ENCODE peak calls at places on chromosomes 4 and X, in ten cellular contexts. R, F, G, Z, C, J, N, Q, I and A are unnamed samples.
A peak's percentile ranks its signal among the peaks of the same experiment; 100 is the strongest.

GRCh38 chr4:168605411-168605810 is 108.6 kb downstream of the PALLD start:
- DNase-seq in G (no peak), C (no peak), J (no peak), Q (no peak), N (no peak), F (no peak), Z (peak; percentile 61), R (no peak), I (peak; percentile 53), A (no peak)

GRCh38 chr4:145957307-145957706 is 18.7 kb upstream of the ZNF827 start:
- DNase-seq in I (no peak), J (no peak), Z (peak; percentile 56), F (no peak), C (no peak), R (no peak), Q (no peak), N (no peak), G (no peak), A (no peak)

GRCh38 chrX:331772-332495 is 13.3 kb upstream of the GTPBP6 start:
- DNase-seq in R (no peak), Q (no peak), G (no peak), C (no peak), J (no peak), F (no peak), I (no peak), N (peak; percentile 15), Z (no peak), A (peak; percentile 66)

GRCh38 chr4:101621120-101621519 is 169.4 kb upstream of the BANK1 start:
- DNase-seq in Z (peak; percentile 53), I (no peak), C (no peak), F (no peak), N (no peak), R (no peak), G (no peak), J (no peak), Q (no peak), A (no peak)

GRCh38 chr4:15262396-15262795 is 165.4 kb upstream of the C1QTNF7 start:
- DNase-seq in J (no peak), N (no peak), Q (no peak), F (no peak), R (no peak), I (peak; percentile 73), C (no peak), G (no peak), Z (no peak), A (no peak)

GRCh38 chr4:184937745-184938144 is 80.5 kb upstream of the HELT start:
- DNase-seq in R (no peak), G (no peak), J (no peak), F (no peak), Z (no peak), C (peak; percentile 63), Q (peak; percentile 63), N (no peak), I (no peak), A (no peak)

GRCh38 chr4:7367894-7368293 is 66.8 kb downstream of the PSAPL1 start:
- DNase-seq in F (no peak), Z (no peak), N (no peak), C (no peak), J (no peak), G (no peak), Q (peak; percentile 67), R (no peak), I (no peak), A (no peak)

GRCh38 chrX:143580266-143580665 is 55.6 kb downstream of the SLITRK4 start:
- DNase-seq in I (no peak), G (no peak), C (no peak), N (no peak), J (peak; percentile 2), R (no peak), Z (peak; percentile 90), F (no peak), Q (no peak), A (no peak)

GRCh38 chrX:137405449-137406140 is 160.3 kb upstream of the ZIC3 start:
- DNase-seq in Z (no peak), Q (no peak), C (no peak), N (no peak), I (no peak), G (no peak), J (no peak), F (no peak), R (no peak), A (peak; percentile 49)

GRCh38 chrX:420496-421223 is 34.0 kb upstream of the PPP2R3B start:
- DNase-seq in Z (no peak), Q (no peak), I (no peak), C (no peak), J (no peak), N (peak; percentile 1), G (no peak), F (no peak), R (no peak), A (peak; percentile 47)

GRCh38 chrX:143171703-143172102 is 146.0 kb downstream of the SPANXN4 start:
- DNase-seq in F (no peak), N (no peak), R (no peak), Q (no peak), G (no peak), Z (no peak), J (no peak), C (no peak), I (no peak), A (no peak)

GRCh38 chr4:147096667-147097604 is 151.3 kb upstream of the TTC29 start:
- DNase-seq in N (no peak), I (peak; percentile 62), Q (no peak), G (no peak), J (no peak), R (peak; percentile 35), F (no peak), C (no peak), Z (peak; percentile 82), A (no peak)

GRCh38 chr4:138035781-138036258 is 206.3 kb downstream of the SLC7A11 start:
- DNase-seq in Q (peak; percentile 21), Z (peak; percentile 79), C (peak; percentile 11), N (no peak), R (peak; percentile 59), G (no peak), I (peak; percentile 71), F (no peak), J (peak; percentile 31), A (no peak)

GRCh38 chr4:151649461-151649860 is 111.3 kb downstream of the GATB start:
- DNase-seq in N (no peak), Q (no peak), J (no peak), Z (no peak), R (no peak), F (no peak), C (no peak), I (no peak), G (no peak), A (no peak)
- TF ChIP-seq CTCF in N (no peak), Q (no peak), J (no peak), Z (no peak), R (no peak), F (no peak), C (no peak), I (no peak), G (no peak), A (no peak)

GRCh38 chr4:107098403-107098802 is 62.3 kb upstream of the DKK2 start:
- DNase-seq in F (no peak), N (no peak), C (no peak), Q (peak; percentile 83), J (no peak), I (peak; percentile 15), R (no peak), Z (no peak), G (no peak), A (no peak)

GRCh38 chr4:107094976-107095375 is 58.9 kb upstream of the DKK2 start:
- DNase-seq in N (no peak), J (no peak), I (no peak), Z (peak; percentile 33), G (no peak), F (no peak), R (no peak), Q (peak; percentile 61), C (no peak), A (no peak)

GRCh38 chr4:107094332-107094731 is 58.2 kb upstream of the DKK2 start:
- DNase-seq in Z (peak; percentile 38), Q (no peak), C (no peak), G (no peak), N (no peak), J (no peak), R (no peak), F (no peak), I (peak; percentile 51), A (no peak)
- TF ChIP-seq CTCF in Z (peak; percentile 39), Q (peak; percentile 69), C (peak; percentile 48), G (no peak), N (no peak), J (no peak), R (peak; percentile 22), F (no peak), I (peak; percentile 71), A (no peak)

GRCh38 chr4:79576480-79576803 is 168.4 kb upstream of the GK2 start:
- DNase-seq in Q (peak; percentile 66), C (peak; percentile 56), G (no peak), Z (peak; percentile 68), I (peak; percentile 52), J (peak; percentile 13), R (no peak), F (no peak), N (no peak), A (no peak)
- TF ChIP-seq CTCF in Q (peak; percentile 67), C (peak; percentile 77), G (peak; percentile 23), Z (peak; percentile 65), I (peak; percentile 61), J (no peak), R (peak; percentile 45), F (no peak), N (peak; percentile 63), A (no peak)

GRCh38 chr4:111792592-111792991 is 352.7 kb upstream of the FAM241A start:
- DNase-seq in F (no peak), J (no peak), Q (no peak), C (no peak), I (no peak), G (no peak), N (no peak), R (no peak), Z (no peak), A (no peak)

GRCh38 chr4:111789901-111790640 is 355.2 kb upstream of the FAM241A start:
- DNase-seq in R (no peak), I (no peak), N (no peak), Q (no peak), C (no peak), G (no peak), J (no peak), Z (no peak), F (no peak), A (no peak)

GRCh38 chr4:111793686-111794085 is 351.6 kb upstream of the FAM241A start:
- DNase-seq in I (no peak), F (no peak), Q (no peak), C (no peak), Z (no peak), N (no peak), G (no peak), R (no peak), J (no peak), A (no peak)

DNA sequence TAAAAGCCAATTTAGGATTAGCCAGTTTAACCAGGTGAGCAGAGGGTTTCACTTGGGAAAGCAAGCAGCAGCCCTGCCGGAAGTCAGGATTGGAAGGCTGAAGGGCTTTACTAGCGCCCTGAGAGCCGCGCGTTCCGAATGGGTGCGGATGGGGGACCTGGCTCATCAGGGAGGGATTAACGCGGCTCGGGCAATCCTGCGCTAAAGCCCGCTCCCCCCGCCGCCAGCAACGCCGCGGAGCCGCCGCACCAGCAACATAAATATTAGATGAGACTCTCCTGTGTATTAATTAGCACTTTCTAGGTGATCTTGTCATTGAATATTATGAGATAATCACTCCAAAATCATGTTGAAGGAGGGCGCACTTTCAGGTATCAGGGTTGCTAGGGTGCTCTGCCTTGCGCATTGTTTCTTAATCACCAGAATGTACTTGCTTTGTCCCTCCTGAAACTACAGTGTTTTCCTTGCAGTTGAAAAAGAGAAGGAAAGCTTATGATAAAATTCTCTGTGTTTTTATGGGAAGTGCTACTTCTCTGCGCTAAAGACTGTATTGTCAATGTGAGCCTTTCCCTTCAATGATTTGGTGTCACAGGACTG is 357.1 kb upstream of the FAM241A start:
- DNase-seq in R (no peak), J (peak; percentile 16), G (no peak), I (no peak), Q (peak; percentile 94), Z (no peak), C (no peak), F (no peak), N (no peak), A (no peak)
- TF ChIP-seq CTCF in R (no peak), J (no peak), G (no peak), I (no peak), Q (no peak), Z (no peak), C (no peak), F (no peak), N (no peak), A (no peak)